ENCODE peak calls at places on chromosomes 2 and 18, in five cellular contexts. E, H, F, Z and Q are unnamed samples.

GRCh38 chr2:128593518-128594272 is 275.0 kb upstream of the HS6ST1 start:
- DNase-seq in F (no peak), H (no peak), Z (peak), E (no peak), Q (no peak)

GRCh38 chr18:8116346-8117007 is 492.8 kb upstream of the RAB12 start:
- DNase-seq in H (no peak), F (no peak), Z (peak), E (no peak), Q (peak)

GRCh38 chr2:45047301-45047700 is 38.0 kb upstream of the SIX2 start:
- DNase-seq in Z (no peak), F (no peak), E (no peak), H (no peak), Q (no peak)

GRCh38 chr2:134233733-134234135 is 20.1 kb upstream of the MGAT5 start:
- DNase-seq in E (no peak), H (no peak), F (no peak), Z (no peak), Q (no peak)

GRCh38 chr2:191679818-191680600 is 2.1 kb downstream of the NABP1 start:
- DNase-seq in F (peak), E (no peak), Z (peak), H (no peak), Q (peak)

GRCh38 chr2:43075906-43076585 is 150.4 kb downstream of the ZFP36L2 start:
- DNase-seq in H (no peak), Z (peak), F (peak), E (no peak), Q (no peak)

GRCh38 chr2:127219716-127220090 is 396 bp downstream of the CYP27C1 start:
- DNase-seq in Z (no peak), H (peak), E (no peak), F (peak), Q (peak)

GRCh38 chr2:76867854-76868253 is 654.3 kb downstream of the LRRTM4 start:
- DNase-seq in F (peak), H (no peak), E (no peak), Z (peak), Q (peak)

GRCh38 chr18:74506405-74507119 is 10.4 kb downstream of the CNDP2 start:
- DNase-seq in Z (peak), H (no peak), F (no peak), E (no peak), Q (no peak)

GRCh38 chr18:67509711-67510110 is 6.8 kb downstream of the DSEL start:
- DNase-seq in Z (peak), E (no peak), H (no peak), F (peak), Q (no peak)

GRCh38 chr2:109046925-109047508 is 58.0 kb upstream of the EDAR start:
- DNase-seq in F (peak), E (no peak), H (no peak), Z (no peak), Q (no peak)

GRCh38 chr18:79625195-79625923 is 54.2 kb upstream of the CTDP1 start:
- DNase-seq in H (no peak), F (no peak), Z (no peak), E (peak), Q (no peak)

GRCh38 chr18:3877678-3878077 is 427.7 kb downstream of the TGIF1 start:
- DNase-seq in H (no peak), Z (peak), E (no peak), F (peak), Q (no peak)

GRCh38 chr2:231334981-231335380 is 60.5 kb upstream of the B3GNT7 start:
- DNase-seq in Z (no peak), E (no peak), F (no peak), H (no peak), Q (no peak)

GRCh38 chr2:14501061-14501460 is 131.5 kb upstream of the LRATD1 start:
- DNase-seq in F (no peak), H (no peak), Z (no peak), E (no peak), Q (no peak)

GRCh38 chr2:219404954-219405353 is 13.2 kb upstream of the DES start:
- DNase-seq in H (no peak), F (no peak), E (no peak), Z (no peak), Q (no peak)

GRCh38 chr2:88281302-88282217 is 111.4 kb downstream of the THNSL2 start:
- DNase-seq in E (no peak), Z (no peak), F (no peak), H (no peak), Q (no peak)

GRCh38 chr2:210049831-210050230 is 47.4 kb downstream of the RPE start:
- DNase-seq in F (no peak), E (no peak), Z (no peak), H (no peak), Q (no peak)

GRCh38 chr2:41907716-41908328 is 140.0 kb upstream of the PKDCC start:
- DNase-seq in F (peak), Z (no peak), E (no peak), H (no peak), Q (no peak)

GRCh38 chr2:168699834-168700417 is 102.5 kb upstream of the NOSTRIN start:
- DNase-seq in F (peak), E (no peak), H (peak), Z (peak), Q (no peak)

GRCh38 chr2:215900203-215900611 is 113.1 kb downstream of the MREG start:
- DNase-seq in Z (peak), F (no peak), E (peak), H (no peak), Q (peak)

GRCh38 chr2:69381337-69381737 is 5.7 kb downstream of the GFPT1 start:
- DNase-seq in Z (peak), H (no peak), E (no peak), F (peak), Q (no peak)

DNA sequence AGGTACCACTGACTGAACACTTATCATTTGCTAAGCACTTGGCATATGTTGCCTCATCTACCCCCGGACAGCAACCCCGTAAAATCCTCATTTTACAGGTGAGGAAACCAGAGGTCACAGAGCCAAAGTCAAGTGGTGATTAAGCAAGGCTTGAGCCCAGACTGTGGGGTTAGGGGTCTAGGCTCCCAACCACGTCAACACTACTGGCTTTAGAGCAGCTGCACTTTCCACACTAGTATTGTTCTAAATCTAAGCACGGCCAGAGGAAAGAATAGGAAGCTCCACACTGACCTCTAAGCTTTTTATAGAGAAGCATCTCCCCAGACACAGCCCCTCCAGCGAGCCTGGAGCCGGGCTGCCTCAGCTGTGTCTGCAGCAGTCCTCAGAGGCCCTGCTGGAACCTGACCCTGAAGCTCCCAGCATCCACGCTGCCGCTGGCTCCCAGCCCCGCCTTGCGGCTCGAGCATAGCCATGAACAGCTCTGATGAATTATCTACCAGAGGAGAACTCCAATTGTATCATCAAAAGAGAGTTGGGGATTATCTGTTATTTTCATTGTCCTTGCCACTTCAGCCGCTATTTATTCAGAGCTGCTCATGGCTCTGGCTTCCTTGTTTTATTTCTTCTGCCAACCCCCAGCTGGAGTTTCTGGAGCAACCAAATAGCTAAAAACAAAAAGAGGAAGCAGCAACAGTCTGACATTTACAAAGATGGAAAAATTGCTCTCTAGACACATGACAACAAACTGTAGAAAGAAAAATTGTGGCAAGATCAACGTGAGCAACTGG is 62.2 kb upstream of the RTN4 start:
- DNase-seq in H (no peak), F (no peak), Z (peak), E (peak), Q (no peak)
- TF ChIP-seq CTCF in H (no peak), F (no peak), Z (peak), E (peak), Q (no peak)

DNA sequence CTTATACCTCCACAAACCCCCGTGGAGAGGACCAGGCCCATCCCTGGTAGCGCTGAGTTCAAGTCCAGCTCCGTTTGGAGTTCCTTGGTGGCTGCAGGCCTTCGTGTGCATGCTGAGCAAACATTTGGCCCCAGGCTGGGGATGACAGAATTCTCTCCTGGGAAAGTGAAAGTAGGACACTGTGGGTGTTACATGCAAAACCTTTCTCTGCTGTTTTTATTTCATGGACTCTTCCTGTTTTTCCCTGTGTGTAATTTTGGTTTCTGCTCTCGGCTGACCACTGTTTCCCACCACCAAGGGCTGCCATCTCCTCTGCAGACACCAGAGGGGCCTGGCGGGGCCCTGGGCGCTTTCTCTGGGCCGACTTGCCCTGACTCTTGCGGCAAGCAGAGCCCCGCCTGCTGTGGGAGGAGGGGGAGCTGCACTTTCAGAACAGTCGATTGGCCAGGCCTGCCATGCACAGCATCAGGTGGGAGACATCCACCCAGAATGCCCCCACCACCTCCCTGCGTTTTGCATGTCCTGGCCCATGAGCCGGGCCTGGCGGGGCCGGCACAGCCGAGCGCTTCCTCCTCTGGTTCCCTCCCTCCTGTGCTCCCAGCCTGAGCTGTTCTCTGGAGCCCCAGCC is 102.4 kb downstream of the CABLES1 start:
- DNase-seq in H (no peak), E (peak), F (no peak), Z (peak), Q (peak)
- TF ChIP-seq CTCF in H (no peak), E (peak), F (no peak), Z (peak), Q (peak)

DNA sequence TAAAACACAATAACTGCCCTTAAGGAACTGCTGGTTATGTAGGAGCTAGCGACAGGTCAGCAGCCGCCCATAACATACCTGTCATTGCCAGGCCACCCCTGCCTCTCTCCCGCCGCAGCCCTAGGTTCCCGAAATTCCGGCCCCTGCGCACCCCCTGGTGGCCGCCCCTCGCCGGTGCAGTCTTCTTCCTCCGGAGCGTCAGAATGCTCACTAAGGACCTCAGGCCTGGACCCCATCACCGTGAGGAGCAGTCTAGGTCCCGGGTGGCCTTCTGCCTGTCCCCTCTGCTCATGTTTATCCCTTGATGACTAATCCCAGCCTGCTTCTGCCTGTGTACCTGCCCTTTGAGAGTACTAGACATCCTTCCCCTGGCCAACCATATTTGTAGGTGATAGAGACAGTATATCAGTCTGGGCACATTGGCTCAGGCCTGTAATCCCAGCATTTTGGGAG is 115.7 kb upstream of the SLC1A4 start:
- DNase-seq in F (peak), E (peak), H (peak), Z (peak), Q (peak)
- TF ChIP-seq CTCF in F (peak), E (peak), H (peak), Z (peak), Q (peak)

GRCh38 chr2:5914831-5915611 is 222.8 kb downstream of the SOX11 start:
- DNase-seq in F (peak), H (no peak), Z (peak), E (no peak), Q (no peak)
- TF ChIP-seq CTCF in F (peak), H (no peak), Z (no peak), E (no peak), Q (no peak)

DNA sequence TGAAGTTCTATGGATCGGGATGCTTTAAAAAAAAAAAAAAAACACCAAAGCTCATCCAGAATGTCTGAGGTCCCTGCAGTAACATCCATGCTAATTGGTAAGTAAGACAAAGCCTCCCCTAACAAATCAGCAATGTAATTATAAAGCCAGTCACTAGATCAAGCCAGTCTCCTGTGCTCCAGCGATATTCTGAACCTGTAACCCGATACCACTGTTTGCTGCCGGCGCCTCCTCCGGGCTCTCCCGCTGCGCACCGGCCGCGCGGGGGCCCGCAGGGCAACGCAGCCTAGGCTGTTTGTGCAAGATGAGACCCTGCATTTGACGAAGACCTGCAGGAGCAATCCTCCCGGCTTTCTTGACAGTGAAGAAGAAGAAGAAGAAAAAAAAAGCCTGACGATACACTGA is 8.7 kb downstream of the SERTAD2 start:
- DNase-seq in Z (peak), H (no peak), E (no peak), F (peak), Q (peak)
- TF ChIP-seq CTCF in Z (no peak), H (no peak), E (no peak), F (no peak), Q (no peak)